ENCODE peak calls at places on chromosome 20, in six cellular contexts. One of them, this sample, is unnamed.

GRCh38 chr20:1953616-1954015 is 40.2 kb downstream of the PDYN start:
- DNase-seq in T-helper 17 cell: no peak
- DNase-seq in OCI-M1: no peak
- DNase-seq in naive thymus-derived CD8-positive, alpha-beta T cell: no peak
- DNase-seq in activated CD8-positive, alpha-beta T cell treated with anti-CD3 and anti-CD28 coated beads for 36 hours: no peak
- DNase-seq in CD4-positive, CD25-positive, alpha-beta regulatory T cell: no peak
- DNase-seq in this sample: no peak

GRCh38 chr20:37417857-37418501 is 72.0 kb downstream of the SRC start:
- DNase-seq in naive thymus-derived CD8-positive, alpha-beta T cell: no peak
- DNase-seq in OCI-M1: no peak
- DNase-seq in activated CD8-positive, alpha-beta T cell treated with anti-CD3 and anti-CD28 coated beads for 36 hours: no peak
- DNase-seq in T-helper 17 cell: no peak
- DNase-seq in CD4-positive, CD25-positive, alpha-beta regulatory T cell: no peak
- DNase-seq in this sample: no peak

GRCh38 chr20:2942439-2942838 is 69.2 kb downstream of the PTPRA start:
- DNase-seq in OCI-M1: no peak
- DNase-seq in CD4-positive, CD25-positive, alpha-beta regulatory T cell: no peak
- DNase-seq in naive thymus-derived CD8-positive, alpha-beta T cell: no peak
- DNase-seq in T-helper 17 cell: no peak
- DNase-seq in activated CD8-positive, alpha-beta T cell treated with anti-CD3 and anti-CD28 coated beads for 36 hours: no peak
- DNase-seq in this sample: no peak

GRCh38 chr20:58441723-58442122 is 52.7 kb downstream of the VAPB start:
- DNase-seq in T-helper 17 cell: no peak
- DNase-seq in CD4-positive, CD25-positive, alpha-beta regulatory T cell: no peak
- DNase-seq in OCI-M1: no peak
- DNase-seq in naive thymus-derived CD8-positive, alpha-beta T cell: no peak
- DNase-seq in activated CD8-positive, alpha-beta T cell treated with anti-CD3 and anti-CD28 coated beads for 36 hours: no peak
- DNase-seq in this sample: no peak

GRCh38 chr20:53949319-53949839 is 121.0 kb downstream of the BCAS1 start:
- DNase-seq in OCI-M1: peak; percentile 23
- DNase-seq in activated CD8-positive, alpha-beta T cell treated with anti-CD3 and anti-CD28 coated beads for 36 hours: peak; percentile 89
- DNase-seq in CD4-positive, CD25-positive, alpha-beta regulatory T cell: peak; percentile 90
- DNase-seq in T-helper 17 cell: peak; percentile 66
- DNase-seq in naive thymus-derived CD8-positive, alpha-beta T cell: peak; percentile 80
- DNase-seq in this sample: peak; percentile 55

GRCh38 chr20:51634257-51634656 is 91.7 kb upstream of the NFATC2 start:
- DNase-seq in T-helper 17 cell: no peak
- DNase-seq in naive thymus-derived CD8-positive, alpha-beta T cell: no peak
- DNase-seq in OCI-M1: no peak
- DNase-seq in activated CD8-positive, alpha-beta T cell treated with anti-CD3 and anti-CD28 coated beads for 36 hours: no peak
- DNase-seq in CD4-positive, CD25-positive, alpha-beta regulatory T cell: no peak
- DNase-seq in this sample: no peak

GRCh38 chr20:2799688-2800589 is 488 bp downstream of the CPXM1 start:
- DNase-seq in CD4-positive, CD25-positive, alpha-beta regulatory T cell: peak; percentile 16
- DNase-seq in activated CD8-positive, alpha-beta T cell treated with anti-CD3 and anti-CD28 coated beads for 36 hours: peak; percentile 33
- DNase-seq in T-helper 17 cell: no peak
- DNase-seq in OCI-M1: no peak
- DNase-seq in naive thymus-derived CD8-positive, alpha-beta T cell: no peak
- DNase-seq in this sample: no peak

GRCh38 chr20:50335105-50335504 is 144.5 kb downstream of the CEBPB start:
- DNase-seq in CD4-positive, CD25-positive, alpha-beta regulatory T cell: peak; percentile 49
- DNase-seq in naive thymus-derived CD8-positive, alpha-beta T cell: no peak
- DNase-seq in OCI-M1: peak; percentile 67
- DNase-seq in activated CD8-positive, alpha-beta T cell treated with anti-CD3 and anti-CD28 coated beads for 36 hours: peak; percentile 50
- DNase-seq in T-helper 17 cell: no peak
- DNase-seq in this sample: peak; percentile 51

GRCh38 chr20:15561707-15562106 is 1011.5 kb downstream of the KIF16B start:
- DNase-seq in T-helper 17 cell: no peak
- DNase-seq in naive thymus-derived CD8-positive, alpha-beta T cell: no peak
- DNase-seq in activated CD8-positive, alpha-beta T cell treated with anti-CD3 and anti-CD28 coated beads for 36 hours: no peak
- DNase-seq in CD4-positive, CD25-positive, alpha-beta regulatory T cell: no peak
- DNase-seq in OCI-M1: no peak
- DNase-seq in this sample: no peak

GRCh38 chr20:23448167-23448566 is 4.5 kb downstream of the CST11 start:
- DNase-seq in naive thymus-derived CD8-positive, alpha-beta T cell: no peak
- DNase-seq in T-helper 17 cell: no peak
- DNase-seq in activated CD8-positive, alpha-beta T cell treated with anti-CD3 and anti-CD28 coated beads for 36 hours: no peak
- DNase-seq in CD4-positive, CD25-positive, alpha-beta regulatory T cell: no peak
- DNase-seq in OCI-M1: no peak
- DNase-seq in this sample: no peak

GRCh38 chr20:47568019-47568418 is 66.3 kb downstream of the NCOA3 start:
- DNase-seq in naive thymus-derived CD8-positive, alpha-beta T cell: no peak
- DNase-seq in OCI-M1: no peak
- DNase-seq in CD4-positive, CD25-positive, alpha-beta regulatory T cell: no peak
- DNase-seq in T-helper 17 cell: no peak
- DNase-seq in activated CD8-positive, alpha-beta T cell treated with anti-CD3 and anti-CD28 coated beads for 36 hours: no peak
- DNase-seq in this sample: peak; percentile 68

GRCh38 chr20:51129201-51129671 is 106.3 kb upstream of the KCNG1 start:
- DNase-seq in naive thymus-derived CD8-positive, alpha-beta T cell: no peak
- DNase-seq in activated CD8-positive, alpha-beta T cell treated with anti-CD3 and anti-CD28 coated beads for 36 hours: peak; percentile 32
- DNase-seq in T-helper 17 cell: no peak
- DNase-seq in OCI-M1: no peak
- DNase-seq in CD4-positive, CD25-positive, alpha-beta regulatory T cell: peak; percentile 34
- DNase-seq in this sample: no peak

GRCh38 chr20:58128635-58129625 is 99.5 kb downstream of the ANKRD60 start:
- DNase-seq in activated CD8-positive, alpha-beta T cell treated with anti-CD3 and anti-CD28 coated beads for 36 hours: no peak
- DNase-seq in naive thymus-derived CD8-positive, alpha-beta T cell: no peak
- DNase-seq in OCI-M1: no peak
- DNase-seq in T-helper 17 cell: no peak
- DNase-seq in CD4-positive, CD25-positive, alpha-beta regulatory T cell: no peak
- DNase-seq in this sample: no peak

GRCh38 chr20:61352381-61353260 is 100.6 kb downstream of the CDH4 start:
- DNase-seq in activated CD8-positive, alpha-beta T cell treated with anti-CD3 and anti-CD28 coated beads for 36 hours: no peak
- DNase-seq in naive thymus-derived CD8-positive, alpha-beta T cell: no peak
- DNase-seq in OCI-M1: no peak
- DNase-seq in T-helper 17 cell: no peak
- DNase-seq in CD4-positive, CD25-positive, alpha-beta regulatory T cell: no peak
- DNase-seq in this sample: no peak

GRCh38 chr20:45343867-45344721 is 4.1 kb downstream of the SDC4 start:
- DNase-seq in activated CD8-positive, alpha-beta T cell treated with anti-CD3 and anti-CD28 coated beads for 36 hours: peak; percentile 30
- DNase-seq in T-helper 17 cell: no peak
- DNase-seq in naive thymus-derived CD8-positive, alpha-beta T cell: no peak
- DNase-seq in CD4-positive, CD25-positive, alpha-beta regulatory T cell: no peak
- DNase-seq in OCI-M1: peak; percentile 35
- DNase-seq in this sample: no peak

This sample was measured in retinal pigment epithelial cell.